ENCODE peak calls at places on chromosomes 11 and 22, in ten cellular contexts. One of them, this sample, is unnamed. For H3K4me1 and H3K9me3, the result is how much of the 10 kb centered on the place peaks cover.

GRCh38 chr22:50308597-50308935 is 1.1 kb upstream of the PLXNB2 start:
- DNase-seq in stomach: no peak
- DNase-seq in HAP-1: no peak
- DNase-seq in pancreas: no peak
- DNase-seq in heart left ventricle: peak
- DNase-seq in adrenal gland: peak
- DNase-seq in fibroblast of lung: peak
- DNase-seq in BE2C: no peak
- DNase-seq in PC-3: no peak
- DNase-seq in endodermal cell: peak
- DNase-seq in this sample: no peak

GRCh38 chr11:117219995-117220394 is 11.9 kb downstream of the PCSK7 start:
- DNase-seq in heart left ventricle: no peak
- DNase-seq in PC-3: no peak
- DNase-seq in fibroblast of lung: no peak
- DNase-seq in stomach: no peak
- DNase-seq in BE2C: no peak
- DNase-seq in HAP-1: no peak
- DNase-seq in endodermal cell: no peak
- DNase-seq in pancreas: no peak
- DNase-seq in adrenal gland: no peak
- DNase-seq in this sample: peak

GRCh38 chr11:108958446-108959123 is 293.7 kb downstream of the DDX10 start:
- DNase-seq in fibroblast of lung: peak
- DNase-seq in HAP-1: no peak
- DNase-seq in pancreas: no peak
- DNase-seq in heart left ventricle: no peak
- DNase-seq in endodermal cell: no peak
- DNase-seq in adrenal gland: peak
- DNase-seq in PC-3: peak
- DNase-seq in stomach: no peak
- DNase-seq in BE2C: peak
- DNase-seq in this sample: no peak

GRCh38 chr11:74464746-74465145 is 2.6 kb downstream of the KCNE3 start:
- DNase-seq in BE2C: no peak
- DNase-seq in pancreas: no peak
- DNase-seq in heart left ventricle: no peak
- DNase-seq in HAP-1: no peak
- DNase-seq in fibroblast of lung: no peak
- DNase-seq in adrenal gland: no peak
- DNase-seq in PC-3: no peak
- DNase-seq in stomach: no peak
- DNase-seq in endodermal cell: no peak
- DNase-seq in this sample: no peak

GRCh38 chr22:44309137-44309536 is 3.6 kb downstream of the SHISAL1 start:
- DNase-seq in fibroblast of lung: peak
- DNase-seq in HAP-1: no peak
- DNase-seq in endodermal cell: no peak
- DNase-seq in heart left ventricle: no peak
- DNase-seq in BE2C: peak
- DNase-seq in PC-3: peak
- DNase-seq in pancreas: no peak
- DNase-seq in stomach: no peak
- DNase-seq in adrenal gland: no peak
- DNase-seq in this sample: no peak

GRCh38 chr11:34029176-34029575 is 22.4 kb upstream of the CAPRIN1 start:
- DNase-seq in HAP-1: no peak
- DNase-seq in endodermal cell: no peak
- DNase-seq in pancreas: no peak
- DNase-seq in fibroblast of lung: no peak
- DNase-seq in BE2C: no peak
- DNase-seq in adrenal gland: no peak
- DNase-seq in PC-3: no peak
- DNase-seq in heart left ventricle: no peak
- DNase-seq in stomach: peak
- DNase-seq in this sample: peak

GRCh38 chr11:96338910-96339703 is 3.9 kb downstream of the MAML2 start:
- DNase-seq in PC-3: peak
- DNase-seq in fibroblast of lung: peak
- DNase-seq in stomach: no peak
- DNase-seq in pancreas: no peak
- DNase-seq in endodermal cell: peak
- DNase-seq in adrenal gland: peak
- DNase-seq in heart left ventricle: peak
- DNase-seq in HAP-1: no peak
- DNase-seq in BE2C: no peak
- DNase-seq in this sample: peak

GRCh38 chr11:10197091-10197490 is 96.9 kb downstream of the SBF2 start:
- DNase-seq in heart left ventricle: no peak
- DNase-seq in HAP-1: no peak
- DNase-seq in pancreas: no peak
- DNase-seq in BE2C: no peak
- DNase-seq in PC-3: peak
- DNase-seq in stomach: no peak
- DNase-seq in adrenal gland: no peak
- DNase-seq in fibroblast of lung: peak
- DNase-seq in endodermal cell: no peak
- DNase-seq in this sample: no peak

GRCh38 chr11:66870131-66870530 is 13.3 kb downstream of the LRFN4 start:
- DNase-seq in PC-3: no peak
- DNase-seq in stomach: no peak
- DNase-seq in adrenal gland: no peak
- DNase-seq in heart left ventricle: no peak
- DNase-seq in pancreas: no peak
- DNase-seq in fibroblast of lung: no peak
- DNase-seq in endodermal cell: no peak
- DNase-seq in HAP-1: no peak
- DNase-seq in BE2C: no peak
- DNase-seq in this sample: no peak

GRCh38 chr11:108483163-108483562 is 15.0 kb downstream of the POGLUT3 start:
- DNase-seq in pancreas: no peak
- DNase-seq in stomach: no peak
- DNase-seq in endodermal cell: no peak
- DNase-seq in HAP-1: no peak
- DNase-seq in heart left ventricle: no peak
- DNase-seq in fibroblast of lung: no peak
- DNase-seq in PC-3: peak
- DNase-seq in BE2C: no peak
- DNase-seq in adrenal gland: no peak
- DNase-seq in this sample: no peak

GRCh38 chr11:26134481-26135355 is 197.2 kb upstream of the ANO3 start:
- DNase-seq in PC-3: peak
- DNase-seq in adrenal gland: no peak
- DNase-seq in HAP-1: no peak
- DNase-seq in BE2C: peak
- DNase-seq in pancreas: no peak
- DNase-seq in endodermal cell: peak
- DNase-seq in stomach: no peak
- DNase-seq in fibroblast of lung: peak
- DNase-seq in heart left ventricle: no peak
- DNase-seq in this sample: peak

GRCh38 chr11:1012740-1013627 is 23.5 kb downstream of the MUC6 start:
- DNase-seq in heart left ventricle: no peak
- DNase-seq in stomach: no peak
- DNase-seq in adrenal gland: no peak
- DNase-seq in endodermal cell: no peak
- DNase-seq in HAP-1: no peak
- DNase-seq in PC-3: no peak
- DNase-seq in pancreas: no peak
- DNase-seq in BE2C: peak
- DNase-seq in fibroblast of lung: no peak
- DNase-seq in this sample: no peak

GRCh38 chr11:35029979-35030378 is 109.0 kb upstream of the CD44 start:
- DNase-seq in heart left ventricle: no peak
- DNase-seq in BE2C: no peak
- DNase-seq in fibroblast of lung: peak
- DNase-seq in HAP-1: no peak
- DNase-seq in adrenal gland: no peak
- DNase-seq in endodermal cell: no peak
- DNase-seq in PC-3: peak
- DNase-seq in stomach: no peak
- DNase-seq in pancreas: no peak
- DNase-seq in this sample: no peak

GRCh38 chr22:11066458-11067285 is 4461.3 kb upstream of the OR11H1 start:
- DNase-seq in BE2C: peak
- DNase-seq in HAP-1: no peak
- DNase-seq in PC-3: no peak
- DNase-seq in adrenal gland: no peak
- DNase-seq in endodermal cell: peak
- DNase-seq in heart left ventricle: peak
- DNase-seq in pancreas: no peak
- DNase-seq in fibroblast of lung: no peak
- DNase-seq in stomach: no peak
- DNase-seq in this sample: no peak

GRCh38 chr11:56234155-56234554 is at the start of gene OR5T2:
- DNase-seq in fibroblast of lung: no peak
- DNase-seq in BE2C: no peak
- DNase-seq in stomach: no peak
- DNase-seq in adrenal gland: no peak
- DNase-seq in heart left ventricle: no peak
- DNase-seq in endodermal cell: no peak
- DNase-seq in pancreas: no peak
- DNase-seq in HAP-1: no peak
- DNase-seq in PC-3: no peak
- DNase-seq in this sample: no peak

GRCh38 chr11:129787518-129787917 is 28.1 kb upstream of the TMEM45B start:
- DNase-seq in adrenal gland: no peak
- DNase-seq in HAP-1: no peak
- DNase-seq in endodermal cell: no peak
- DNase-seq in heart left ventricle: no peak
- DNase-seq in BE2C: no peak
- DNase-seq in fibroblast of lung: no peak
- DNase-seq in PC-3: peak
- DNase-seq in pancreas: no peak
- DNase-seq in stomach: no peak
- DNase-seq in this sample: no peak

GRCh38 chr11:130042093-130042591 is 27.6 kb upstream of the APLP2 start:
- DNase-seq in fibroblast of lung: peak
- DNase-seq in adrenal gland: no peak
- DNase-seq in HAP-1: no peak
- DNase-seq in heart left ventricle: no peak
- DNase-seq in pancreas: no peak
- DNase-seq in BE2C: no peak
- DNase-seq in stomach: no peak
- DNase-seq in PC-3: peak
- DNase-seq in endodermal cell: no peak
- DNase-seq in this sample: no peak

GRCh38 chr22:24474221-24474620 is 20.9 kb upstream of the UPB1 start:
- DNase-seq in fibroblast of lung: peak
- DNase-seq in stomach: no peak
- DNase-seq in adrenal gland: no peak
- DNase-seq in PC-3: peak
- DNase-seq in BE2C: no peak
- DNase-seq in HAP-1: no peak
- DNase-seq in endodermal cell: no peak
- DNase-seq in pancreas: no peak
- DNase-seq in heart left ventricle: no peak
- DNase-seq in this sample: no peak

GRCh38 chr11:107549954-107550285 is 15.6 kb downstream of the ALKBH8 start:
- DNase-seq in stomach: no peak
- DNase-seq in BE2C: no peak
- DNase-seq in adrenal gland: no peak
- DNase-seq in HAP-1: no peak
- DNase-seq in PC-3: no peak
- DNase-seq in pancreas: no peak
- DNase-seq in endodermal cell: no peak
- DNase-seq in heart left ventricle: no peak
- DNase-seq in fibroblast of lung: no peak
- DNase-seq in this sample: no peak

DNA sequence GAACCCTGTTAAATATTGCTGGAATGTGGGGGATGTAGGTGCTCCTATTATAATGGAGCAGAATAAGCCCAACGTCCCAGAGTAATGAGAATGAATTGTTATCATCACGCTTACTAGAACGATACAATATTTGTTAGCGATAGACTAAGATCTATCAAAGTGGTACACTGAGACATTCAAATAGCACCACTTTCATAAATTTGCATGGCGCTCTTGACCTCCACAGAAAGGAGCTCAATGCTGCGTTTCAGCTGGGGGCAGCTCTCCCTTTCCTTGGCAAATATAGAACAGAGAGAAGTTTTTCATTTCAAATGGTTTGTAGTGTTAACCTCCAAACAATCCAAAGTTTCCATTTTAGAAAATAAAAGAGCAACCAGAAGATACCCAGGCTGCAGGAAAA is 38.2 kb upstream of the BLID start:
- DNase-seq in PC-3: no peak
- DNase-seq in pancreas: no peak
- DNase-seq in BE2C: no peak
- DNase-seq in fibroblast of lung: no peak
- DNase-seq in adrenal gland: no peak
- DNase-seq in heart left ventricle: no peak
- DNase-seq in endodermal cell: no peak
- DNase-seq in HAP-1: no peak
- DNase-seq in stomach: no peak
- DNase-seq in this sample: no peak
- H3K4me1 ChIP-seq in PC-3: half or more
- H3K4me1 ChIP-seq in pancreas: under half
- H3K4me1 ChIP-seq in BE2C: under half
- H3K4me1 ChIP-seq in fibroblast of lung: under half
- H3K4me1 ChIP-seq in adrenal gland: under half
- H3K4me1 ChIP-seq in heart left ventricle: under half
- H3K4me1 ChIP-seq in endodermal cell: under half
- H3K4me1 ChIP-seq in HAP-1: under half
- H3K4me1 ChIP-seq in stomach: under half
- H3K4me1 ChIP-seq in this sample: under half

GRCh38 chr22:49188591-49188990 is 639.1 kb downstream of the BRD1 start:
- DNase-seq in endodermal cell: no peak
- DNase-seq in HAP-1: no peak
- DNase-seq in BE2C: no peak
- DNase-seq in stomach: no peak
- DNase-seq in adrenal gland: no peak
- DNase-seq in fibroblast of lung: no peak
- DNase-seq in heart left ventricle: no peak
- DNase-seq in pancreas: no peak
- DNase-seq in PC-3: no peak
- DNase-seq in this sample: no peak
- H3K9me3 ChIP-seq in endodermal cell: under half
- H3K9me3 ChIP-seq in HAP-1: under half
- H3K9me3 ChIP-seq in BE2C: under half
- H3K9me3 ChIP-seq in stomach: under half
- H3K9me3 ChIP-seq in adrenal gland: under half
- H3K9me3 ChIP-seq in fibroblast of lung: under half
- H3K9me3 ChIP-seq in heart left ventricle: under half
- H3K9me3 ChIP-seq in pancreas: under half
- H3K9me3 ChIP-seq in PC-3: under half
- H3K9me3 ChIP-seq in this sample: under half

GRCh38 chr22:30607939-30608338 is 965 bp downstream of the TCN2 start:
- DNase-seq in fibroblast of lung: no peak
- DNase-seq in pancreas: no peak
- DNase-seq in adrenal gland: no peak
- DNase-seq in PC-3: no peak
- DNase-seq in BE2C: no peak
- DNase-seq in endodermal cell: no peak
- DNase-seq in heart left ventricle: no peak
- DNase-seq in HAP-1: no peak
- DNase-seq in stomach: no peak
- DNase-seq in this sample: no peak
- H3K4me1 ChIP-seq in fibroblast of lung: under half
- H3K4me1 ChIP-seq in pancreas: under half
- H3K4me1 ChIP-seq in adrenal gland: under half
- H3K4me1 ChIP-seq in PC-3: under half
- H3K4me1 ChIP-seq in BE2C: under half
- H3K4me1 ChIP-seq in endodermal cell: under half
- H3K4me1 ChIP-seq in heart left ventricle: under half
- H3K4me1 ChIP-seq in HAP-1: under half
- H3K4me1 ChIP-seq in stomach: half or more
- H3K4me1 ChIP-seq in this sample: under half

GRCh38 chr11:73406131-73406530 is 29.9 kb downstream of the RELT start:
- DNase-seq in heart left ventricle: no peak
- DNase-seq in adrenal gland: no peak
- DNase-seq in fibroblast of lung: no peak
- DNase-seq in BE2C: no peak
- DNase-seq in HAP-1: no peak
- DNase-seq in endodermal cell: no peak
- DNase-seq in PC-3: no peak
- DNase-seq in pancreas: no peak
- DNase-seq in stomach: no peak
- DNase-seq in this sample: no peak
- H3K9me3 ChIP-seq in heart left ventricle: under half
- H3K9me3 ChIP-seq in adrenal gland: under half
- H3K9me3 ChIP-seq in fibroblast of lung: under half
- H3K9me3 ChIP-seq in BE2C: under half
- H3K9me3 ChIP-seq in HAP-1: under half
- H3K9me3 ChIP-seq in endodermal cell: under half
- H3K9me3 ChIP-seq in PC-3: under half
- H3K9me3 ChIP-seq in pancreas: under half
- H3K9me3 ChIP-seq in stomach: under half
- H3K9me3 ChIP-seq in this sample: under half

This sample was measured in small intestine.